ENCODE peak calls at places on chromosome 2, in four cellular contexts. H, J, O and L are unnamed samples.

GRCh38 chr2:7269244-7269643 is 352.0 kb downstream of the RNF144A start:
- DNase-seq in J (no peak), O (no peak), H (no peak), L (no peak)

GRCh38 chr2:18412980-18413793 is 147.3 kb downstream of the RDH14 start:
- DNase-seq in O (no peak), H (no peak), J (no peak), L (no peak)

GRCh38 chr2:95376311-95377215 is 25.9 kb upstream of the FAHD2A start:
- DNase-seq in H (no peak), O (no peak), J (no peak), L (no peak)

GRCh38 chr2:181077128-181077709 is 96.8 kb downstream of the UBE2E3 start:
- DNase-seq in H (peak), O (peak), J (no peak), L (peak)

GRCh38 chr2:191225690-191226089 is 19.5 kb upstream of the MYO1B start:
- DNase-seq in J (no peak), O (no peak), H (no peak), L (no peak)

GRCh38 chr2:219777388-219777787 is 150.0 kb downstream of the SLC4A3 start:
- DNase-seq in J (no peak), O (no peak), H (no peak), L (no peak)

GRCh38 chr2:241189093-241189855 is 797 bp downstream of the ANO7 start:
- DNase-seq in J (no peak), H (no peak), O (no peak), L (no peak)

GRCh38 chr2:239257511-239257937 is 143.3 kb downstream of the HDAC4 start:
- DNase-seq in H (peak), O (peak), J (no peak), L (no peak)

GRCh38 chr2:121386707-121387106 is 101.7 kb upstream of the TFCP2L1 start:
- DNase-seq in O (no peak), J (no peak), H (no peak), L (no peak)

GRCh38 chr2:71798266-71799012 is 345.1 kb downstream of the DYSF start:
- DNase-seq in H (peak), O (peak), J (peak), L (peak)

GRCh38 chr2:198054299-198054698 is 249.9 kb downstream of the PLCL1 start:
- DNase-seq in O (peak), J (peak), H (peak), L (peak)

GRCh38 chr2:113851640-113852039 is 38.2 kb upstream of the ACTR3 start:
- DNase-seq in H (no peak), O (no peak), J (no peak), L (no peak)

GRCh38 chr2:201953386-201953785 is 80.3 kb upstream of the FZD7 start:
- DNase-seq in J (no peak), H (no peak), O (no peak), L (no peak)

GRCh38 chr2:161825429-161825828 is 201.2 kb downstream of the SLC4A10 start:
- DNase-seq in O (no peak), J (no peak), H (no peak), L (no peak)

GRCh38 chr2:62665446-62665845 is 40.1 kb upstream of the EHBP1 start:
- DNase-seq in H (no peak), O (no peak), J (no peak), L (no peak)

GRCh38 chr2:177767768-177768167 is 304.8 kb downstream of the PDE11A start:
- DNase-seq in H (no peak), J (no peak), O (no peak), L (no peak)

GRCh38 chr2:218886461-218886947 is 5.9 kb downstream of the WNT10A start:
- DNase-seq in J (no peak), O (no peak), H (no peak), L (no peak)

GRCh38 chr2:120222186-120223033 is 790 bp downstream of the TMEM185B start:
- DNase-seq in O (no peak), J (no peak), H (no peak), L (no peak)

GRCh38 chr2:230134496-230135073 is 65.9 kb upstream of the SLC16A14 start:
- DNase-seq in O (no peak), J (no peak), H (no peak), L (no peak)

GRCh38 chr2:240794178-240794721 is 25.8 kb downstream of the KIF1A start:
- DNase-seq in H (no peak), O (no peak), J (no peak), L (no peak)

GRCh38 chr2:206805922-206806607 is 40.7 kb downstream of the FASTKD2 start:
- DNase-seq in O (no peak), H (no peak), J (no peak), L (no peak)

GRCh38 chr2:96927420-96928171 is 57.7 kb upstream of the SEMA4C start:
- DNase-seq in H (no peak), O (no peak), J (no peak), L (no peak)

GRCh38 chr2:16739778-16740581 is 74.3 kb upstream of the CYRIA start:
- DNase-seq in J (no peak), H (no peak), O (no peak), L (no peak)

GRCh38 chr2:134173338-134174016 is 80.4 kb upstream of the MGAT5 start:
- DNase-seq in J (no peak), H (no peak), O (no peak), L (no peak)

GRCh38 chr2:25009954-25010353 is 31.9 kb upstream of the EFR3B start:
- DNase-seq in J (no peak), O (no peak), H (no peak), L (no peak)

GRCh38 chr2:235406420-235406819 is 87.4 kb upstream of the AGAP1 start:
- DNase-seq in J (no peak), O (no peak), H (no peak), L (no peak)

GRCh38 chr2:236236559-236237450 is 27.4 kb downstream of the ASB18 start:
- DNase-seq in J (no peak), H (no peak), O (no peak), L (no peak)

GRCh38 chr2:46335966-46336436 is 38.8 kb downstream of the EPAS1 start:
- DNase-seq in J (no peak), O (no peak), H (no peak), L (no peak)

GRCh38 chr2:174761837-174762236 is 2.4 kb downstream of the CHRNA1 start:
- DNase-seq in O (no peak), J (no peak), H (no peak), L (no peak)

GRCh38 chr2:150548527-150548926 is 61.1 kb upstream of the RND3 start:
- DNase-seq in J (peak), O (peak), H (no peak), L (peak)

GRCh38 chr2:44904578-44904977 is 36.9 kb upstream of the SIX3 start:
- DNase-seq in H (no peak), J (no peak), O (no peak), L (no peak)

GRCh38 chr2:161170917-161171594 is 10.8 kb downstream of the TANK start:
- DNase-seq in J (no peak), O (peak), H (no peak), L (no peak)

GRCh38 chr2:20504174-20504573 is 57.3 kb downstream of the RHOB start:
- DNase-seq in H (no peak), J (no peak), O (no peak), L (no peak)

GRCh38 chr2:112001136-112001764 is 53.8 kb upstream of the TMEM87B start:
- DNase-seq in H (no peak), O (no peak), J (no peak), L (no peak)

GRCh38 chr2:74079522-74080341 is 68.0 kb downstream of the BOLA3 start:
- DNase-seq in J (no peak), O (no peak), H (no peak), L (no peak)

GRCh38 chr2:101655941-101656422 is 41.5 kb upstream of the MAP4K4 start:
- DNase-seq in O (peak), H (no peak), J (no peak), L (no peak)

GRCh38 chr2:100980046-100980445 is 22.0 kb upstream of the RPL31 start:
- DNase-seq in J (no peak), O (no peak), H (no peak), L (no peak)

GRCh38 chr2:181169459-181169858 is 189.1 kb downstream of the UBE2E3 start:
- DNase-seq in J (no peak), O (no peak), H (no peak), L (no peak)

DNA sequence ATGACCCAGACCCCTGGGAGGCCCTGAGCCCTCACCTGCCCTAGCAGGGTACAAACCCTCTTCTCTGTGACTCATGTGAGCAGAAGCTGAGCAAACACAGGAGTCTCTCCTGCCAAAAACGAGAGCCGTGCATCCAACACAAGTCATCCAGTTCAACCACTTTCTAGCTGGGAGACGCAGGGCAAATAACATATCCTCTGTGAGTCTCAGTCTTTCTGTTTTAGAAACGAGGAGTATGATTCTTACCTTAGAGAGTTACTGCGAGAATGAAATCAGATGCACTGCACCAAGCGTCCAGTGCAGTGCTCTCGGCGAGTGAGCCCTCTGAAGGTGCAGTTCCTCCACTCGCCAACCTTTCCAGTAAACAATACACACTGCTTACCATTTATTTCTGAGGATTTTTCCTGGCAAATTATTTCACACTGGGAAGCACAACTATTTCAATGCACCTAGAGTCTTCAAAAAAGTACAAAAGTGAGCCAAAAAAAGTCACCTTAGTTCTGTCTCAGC is 331.8 kb upstream of the MYT1L start:
- DNase-seq in J (no peak), H (no peak), O (no peak), L (no peak)
- TF ChIP-seq ELF4 in J (no peak), H (no peak), O (no peak), L (no peak)

GRCh38 chr2:141021109-141021508 is 1109.7 kb downstream of the LRP1B start:
- DNase-seq in J (no peak), H (no peak), O (no peak), L (no peak)

GRCh38 chr2:141027221-141027620 is 1103.6 kb downstream of the LRP1B start:
- DNase-seq in O (no peak), H (no peak), J (no peak), L (no peak)

GRCh38 chr2:141020346-141020745 is 1110.5 kb downstream of the LRP1B start:
- DNase-seq in O (no peak), J (no peak), H (no peak), L (no peak)

GRCh38 chr2:141021611-141022010 is 1109.2 kb downstream of the LRP1B start:
- DNase-seq in H (no peak), O (no peak), J (no peak), L (no peak)
- TF ChIP-seq ELF4 in H (no peak), O (no peak), J (no peak), L (no peak)

GRCh38 chr2:156635646-156636045 is 199.5 kb downstream of the GPD2 start:
- DNase-seq in H (no peak), J (no peak), O (no peak), L (no peak)

GRCh38 chr2:156626931-156627330 is 190.8 kb downstream of the GPD2 start:
- DNase-seq in O (no peak), J (no peak), H (no peak), L (no peak)

GRCh38 chr2:156625360-156625995 is 189.3 kb downstream of the GPD2 start:
- DNase-seq in H (no peak), J (no peak), O (no peak), L (no peak)

GRCh38 chr2:156630579-156631337 is 194.6 kb downstream of the GPD2 start:
- DNase-seq in J (peak), H (no peak), O (no peak), L (no peak)
- TF ChIP-seq ELF4 in J (no peak), H (no peak), O (no peak), L (no peak)

GRCh38 chr2:217711236-217711635 is 291.6 kb downstream of the TNS1 start:
- DNase-seq in O (no peak), J (no peak), H (no peak), L (no peak)

GRCh38 chr2:217714268-217714643 is 288.5 kb downstream of the TNS1 start:
- DNase-seq in O (peak), J (no peak), H (no peak), L (no peak)

GRCh38 chr2:217712431-217712830 is 290.4 kb downstream of the TNS1 start:
- DNase-seq in H (no peak), O (no peak), J (no peak), L (no peak)

GRCh38 chr2:217715484-217715883 is 287.3 kb downstream of the TNS1 start:
- DNase-seq in J (no peak), H (no peak), O (no peak), L (no peak)

DNA sequence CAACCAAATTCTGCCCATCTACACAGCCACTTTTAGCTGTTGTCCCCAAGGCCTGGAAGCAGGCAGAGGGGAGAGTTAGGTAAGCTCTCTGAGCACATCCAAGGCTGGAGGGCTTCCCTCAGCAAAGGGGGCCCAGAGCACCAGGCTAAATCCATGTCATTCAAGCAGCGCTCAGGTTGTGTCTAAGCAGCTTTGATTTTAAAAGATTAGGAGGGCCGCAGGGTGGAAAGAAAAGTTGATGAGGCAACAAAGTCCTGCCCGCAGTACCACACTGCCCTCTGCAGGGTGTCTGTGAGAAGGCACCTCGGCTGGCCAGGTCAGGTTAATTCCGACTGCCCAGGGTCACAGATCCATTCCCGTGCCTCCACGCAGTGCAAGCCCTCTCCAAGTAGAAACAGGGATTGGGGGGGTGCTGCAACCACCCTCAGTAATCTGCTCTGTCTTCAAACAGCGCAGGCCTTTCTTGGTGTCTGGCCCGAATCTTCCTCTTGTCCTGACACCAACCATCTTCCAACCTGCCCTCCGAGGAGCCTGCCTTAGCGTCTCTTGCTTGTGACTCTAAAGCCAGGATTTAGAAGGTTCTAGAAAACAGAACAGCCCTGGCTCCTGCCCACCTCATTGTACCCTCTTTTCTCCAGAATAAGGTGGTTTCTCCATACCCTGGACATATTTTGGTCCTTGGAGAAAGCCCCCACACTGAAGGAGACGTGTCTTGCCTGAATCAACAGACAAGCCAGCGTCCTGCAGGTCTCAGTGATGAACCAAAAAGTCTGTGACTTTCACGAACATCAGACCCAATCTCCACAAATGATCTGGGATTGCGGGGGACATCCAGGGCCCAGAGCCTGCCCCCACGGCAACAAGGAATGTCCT is 289.2 kb downstream of the TNS1 start:
- DNase-seq in H (peak), O (peak), J (peak), L (peak)
- TF ChIP-seq ELF4 in H (no peak), O (no peak), J (no peak), L (no peak)